ENCODE peak calls at places on chromosomes 11 and 22, in five cellular contexts. H is stimulated activated CD8-positive, alpha-beta memory T cell treated with anti-CD3 and anti-CD28 coated beads, Interleukin-15, amount 100 ng/mL, for 1 hour; G is cardiac septum; V is HCT116; S is A549. N is an unnamed sample.
A peak's percentile ranks its signal among the peaks of the same experiment; 100 is the strongest.

GRCh38 chr11:122062763-122063162 is 53.3 kb downstream of the BLID start:
- DNase-seq in H (no peak), G (no peak), V (no peak), S (no peak), N (no peak)

GRCh38 chr11:32420937-32421532 is 14.3 kb downstream of the WT1 start:
- DNase-seq in H (no peak), G (no peak), V (no peak), S (no peak), N (no peak)

GRCh38 chr11:19405966-19406365 is 165.2 kb upstream of the E2F8 start:
- DNase-seq in H (no peak), G (no peak), V (no peak), S (no peak), N (no peak)

GRCh38 chr11:119338318-119338890 is 2.3 kb downstream of the C1QTNF5 start:
- DNase-seq in H (no peak), G (peak; percentile 86), V (peak; percentile 39), S (peak; percentile 63), N (no peak)

GRCh38 chr22:48943567-48944432 is 883.9 kb downstream of the BRD1 start:
- DNase-seq in H (no peak), G (peak; percentile 63), V (no peak), S (peak; percentile 20), N (no peak)

GRCh38 chr11:2531277-2531986 is 86.6 kb downstream of the KCNQ1 start:
- DNase-seq in H (peak; percentile 45), G (peak; percentile 89), V (peak; percentile 32), S (peak; percentile 53), N (no peak)

GRCh38 chr11:43992834-43993637 is 50.6 kb downstream of the C11orf96 start:
- DNase-seq in H (no peak), G (no peak), V (no peak), S (no peak), N (no peak)

GRCh38 chr11:126229782-126230540 is 18.4 kb downstream of the FAM118B start:
- DNase-seq in H (no peak), G (no peak), V (no peak), S (no peak), N (no peak)

GRCh38 chr22:21646608-21647590 is 4.8 kb downstream of the SDF2L1 start:
- DNase-seq in H (peak; percentile 64), G (no peak), V (peak; percentile 66), S (peak; percentile 77), N (peak; percentile 37)

GRCh38 chr11:134947556-134947955 is 535.5 kb upstream of the B3GAT1 start:
- DNase-seq in H (no peak), G (no peak), V (no peak), S (no peak), N (no peak)

GRCh38 chr11:45809456-45810395 is 4.8 kb downstream of the SLC35C1 start:
- DNase-seq in H (no peak), G (peak; percentile 49), V (no peak), S (no peak), N (no peak)

GRCh38 chr11:64226507-64227051 is 505 bp downstream of the NUDT22 start:
- DNase-seq in H (no peak), G (peak; percentile 84), V (no peak), S (no peak), N (no peak)

GRCh38 chr11:65504671-65505433 is 6.0 kb downstream of the MALAT1 start:
- DNase-seq in H (no peak), G (peak; percentile 20), V (no peak), S (peak; percentile 54), N (no peak)

GRCh38 chr11:28836285-28837081 is 728.3 kb downstream of the METTL15 start:
- DNase-seq in H (no peak), G (no peak), V (no peak), S (peak; percentile 99), N (no peak)

GRCh38 chr22:46391486-46392136 is 56.1 kb downstream of the TRMU start:
- DNase-seq in H (no peak), G (no peak), V (no peak), S (no peak), N (no peak)

GRCh38 chr22:40953446-40953845 is 2.3 kb downstream of the RBX1 start:
- DNase-seq in H (no peak), G (no peak), V (no peak), S (no peak), N (no peak)

GRCh38 chr11:61102667-61103491 is 590 bp downstream of the CD5 start:
- DNase-seq in H (no peak), G (no peak), V (no peak), S (no peak), N (no peak)

GRCh38 chr22:41491379-41492100 is 22.6 kb downstream of the ACO2 start:
- DNase-seq in H (no peak), G (no peak), V (no peak), S (no peak), N (no peak)

GRCh38 chr22:25375683-25376082 is 156.2 kb downstream of the CRYBB2 start:
- DNase-seq in H (no peak), G (no peak), V (no peak), S (no peak), N (no peak)

GRCh38 chr11:118010738-118011461 is 24.7 kb downstream of the IL10RA start:
- DNase-seq in H (no peak), G (peak; percentile 87), V (no peak), S (no peak), N (no peak)

GRCh38 chr11:69700278-69701140 is 3.3 kb downstream of the FGF19 start:
- DNase-seq in H (no peak), G (peak; percentile 78), V (no peak), S (peak; percentile 59), N (no peak)

GRCh38 chr11:58629857-58630256 is 7.4 kb downstream of the CNTF start:
- DNase-seq in H (no peak), G (no peak), V (peak; percentile 22), S (peak; percentile 61), N (no peak)

GRCh38 chr11:33936745-33937612 is 45.1 kb upstream of the LMO2 start:
- DNase-seq in H (no peak), G (peak; percentile 90), V (no peak), S (no peak), N (no peak)

GRCh38 chr11:96397863-96398262 is 8.1 kb downstream of the JRKL start:
- DNase-seq in H (no peak), G (no peak), V (no peak), S (no peak), N (no peak)

GRCh38 chr22:24325105-24325757 is 54.6 kb downstream of the SPECC1L start:
- DNase-seq in H (no peak), G (no peak), V (no peak), S (peak; percentile 70), N (no peak)

GRCh38 chr22:37331811-37332536 is 49.7 kb downstream of the CYTH4 start:
- DNase-seq in H (no peak), G (no peak), V (no peak), S (peak; percentile 66), N (no peak)

N was measured in caudate nucleus.